ENCODE peak calls at places on chromosome 18, in six cellular contexts. One of them, this sample, is unnamed.

GRCh38 chr18:49094979-49095632 is 144.3 kb upstream of the SMAD7 start:
- DNase-seq in cardiac muscle cell: no peak
- DNase-seq in thoracic aorta: no peak
- DNase-seq in HCT116: no peak
- DNase-seq in colonic mucosa: no peak
- DNase-seq in aorta: no peak
- DNase-seq in this sample: no peak

GRCh38 chr18:36382151-36382550 is 84.6 kb downstream of the FHOD3 start:
- DNase-seq in cardiac muscle cell: no peak
- DNase-seq in thoracic aorta: no peak
- DNase-seq in HCT116: no peak
- DNase-seq in colonic mucosa: no peak
- DNase-seq in aorta: no peak
- DNase-seq in this sample: no peak

GRCh38 chr18:2536493-2536892 is 34.8 kb downstream of the METTL4 start:
- DNase-seq in cardiac muscle cell: no peak
- DNase-seq in thoracic aorta: no peak
- DNase-seq in HCT116: no peak
- DNase-seq in colonic mucosa: no peak
- DNase-seq in aorta: no peak
- DNase-seq in this sample: no peak

GRCh38 chr18:79952457-79952995 is 1.1 kb upstream of the SLC66A2 start:
- DNase-seq in cardiac muscle cell: no peak
- DNase-seq in thoracic aorta: no peak
- DNase-seq in HCT116: no peak
- DNase-seq in colonic mucosa: no peak
- DNase-seq in aorta: peak
- DNase-seq in this sample: peak

GRCh38 chr18:38648184-38648583 is 1082.6 kb upstream of the CELF4 start:
- DNase-seq in cardiac muscle cell: no peak
- DNase-seq in thoracic aorta: no peak
- DNase-seq in HCT116: no peak
- DNase-seq in colonic mucosa: no peak
- DNase-seq in aorta: no peak
- DNase-seq in this sample: no peak

GRCh38 chr18:60667016-60667415 is 294.4 kb upstream of the MC4R start:
- DNase-seq in cardiac muscle cell: no peak
- DNase-seq in thoracic aorta: no peak
- DNase-seq in HCT116: no peak
- DNase-seq in colonic mucosa: no peak
- DNase-seq in aorta: no peak
- DNase-seq in this sample: no peak

GRCh38 chr18:76803814-76804213 is 18.5 kb upstream of the ZNF236 start:
- DNase-seq in cardiac muscle cell: peak
- DNase-seq in thoracic aorta: no peak
- DNase-seq in HCT116: no peak
- DNase-seq in colonic mucosa: peak
- DNase-seq in aorta: no peak
- DNase-seq in this sample: no peak

GRCh38 chr18:63253428-63254372 is 65.9 kb downstream of the BCL2 start:
- DNase-seq in cardiac muscle cell: no peak
- DNase-seq in thoracic aorta: no peak
- DNase-seq in HCT116: no peak
- DNase-seq in colonic mucosa: no peak
- DNase-seq in aorta: no peak
- DNase-seq in this sample: no peak

GRCh38 chr18:25941556-25941955 is 148.9 kb downstream of the SS18 start:
- DNase-seq in cardiac muscle cell: no peak
- DNase-seq in thoracic aorta: no peak
- DNase-seq in HCT116: no peak
- DNase-seq in colonic mucosa: no peak
- DNase-seq in aorta: no peak
- DNase-seq in this sample: no peak

GRCh38 chr18:72233106-72233505 is 311.0 kb downstream of the CBLN2 start:
- DNase-seq in cardiac muscle cell: no peak
- DNase-seq in thoracic aorta: no peak
- DNase-seq in HCT116: no peak
- DNase-seq in colonic mucosa: no peak
- DNase-seq in aorta: no peak
- DNase-seq in this sample: no peak

GRCh38 chr18:79208882-79209281 is 139.7 kb downstream of the ATP9B start:
- DNase-seq in cardiac muscle cell: no peak
- DNase-seq in thoracic aorta: no peak
- DNase-seq in HCT116: no peak
- DNase-seq in colonic mucosa: no peak
- DNase-seq in aorta: no peak
- DNase-seq in this sample: no peak

GRCh38 chr18:48613589-48613988 is 74.8 kb downstream of the CTIF start:
- DNase-seq in cardiac muscle cell: no peak
- DNase-seq in thoracic aorta: peak
- DNase-seq in HCT116: no peak
- DNase-seq in colonic mucosa: peak
- DNase-seq in aorta: peak
- DNase-seq in this sample: no peak

GRCh38 chr18:48813833-48814489 is 136.8 kb downstream of the SMAD7 start:
- DNase-seq in cardiac muscle cell: no peak
- DNase-seq in thoracic aorta: no peak
- DNase-seq in HCT116: no peak
- DNase-seq in colonic mucosa: peak
- DNase-seq in aorta: peak
- DNase-seq in this sample: no peak

GRCh38 chr18:54812885-54813284 is 15.4 kb upstream of the RAB27B start:
- DNase-seq in cardiac muscle cell: no peak
- DNase-seq in thoracic aorta: no peak
- DNase-seq in HCT116: no peak
- DNase-seq in colonic mucosa: no peak
- DNase-seq in aorta: no peak
- DNase-seq in this sample: no peak

GRCh38 chr18:42028232-42028832 is 73.3 kb downstream of the PIK3C3 start:
- DNase-seq in cardiac muscle cell: peak
- DNase-seq in thoracic aorta: no peak
- DNase-seq in HCT116: no peak
- DNase-seq in colonic mucosa: peak
- DNase-seq in aorta: no peak
- DNase-seq in this sample: no peak

GRCh38 chr18:30572214-30572613 is 470.3 kb downstream of the DSC3 start:
- DNase-seq in cardiac muscle cell: no peak
- DNase-seq in thoracic aorta: no peak
- DNase-seq in HCT116: no peak
- DNase-seq in colonic mucosa: no peak
- DNase-seq in aorta: no peak
- DNase-seq in this sample: no peak

GRCh38 chr18:47901624-47902362 is 28.7 kb downstream of the SMAD2 start:
- DNase-seq in cardiac muscle cell: no peak
- DNase-seq in thoracic aorta: no peak
- DNase-seq in HCT116: no peak
- DNase-seq in colonic mucosa: no peak
- DNase-seq in aorta: no peak
- DNase-seq in this sample: no peak

GRCh38 chr18:69230204-69230603 is 170.5 kb upstream of the DOK6 start:
- DNase-seq in cardiac muscle cell: no peak
- DNase-seq in thoracic aorta: no peak
- DNase-seq in HCT116: no peak
- DNase-seq in colonic mucosa: no peak
- DNase-seq in aorta: no peak
- DNase-seq in this sample: no peak

GRCh38 chr18:33802955-33803354 is 224.9 kb downstream of the ASXL3 start:
- DNase-seq in cardiac muscle cell: no peak
- DNase-seq in thoracic aorta: no peak
- DNase-seq in HCT116: no peak
- DNase-seq in colonic mucosa: peak
- DNase-seq in aorta: no peak
- DNase-seq in this sample: no peak

GRCh38 chr18:51133580-51134160 is 63.8 kb downstream of the MEX3C start:
- DNase-seq in cardiac muscle cell: no peak
- DNase-seq in thoracic aorta: no peak
- DNase-seq in HCT116: no peak
- DNase-seq in colonic mucosa: no peak
- DNase-seq in aorta: no peak
- DNase-seq in this sample: no peak

GRCh38 chr18:2984703-2985261 is 28.2 kb downstream of the LPIN2 start:
- DNase-seq in cardiac muscle cell: no peak
- DNase-seq in thoracic aorta: no peak
- DNase-seq in HCT116: no peak
- DNase-seq in colonic mucosa: peak
- DNase-seq in aorta: no peak
- DNase-seq in this sample: no peak

GRCh38 chr18:77522031-77522675 is 272.5 kb downstream of the GALR1 start:
- DNase-seq in cardiac muscle cell: no peak
- DNase-seq in thoracic aorta: no peak
- DNase-seq in HCT116: no peak
- DNase-seq in colonic mucosa: no peak
- DNase-seq in aorta: no peak
- DNase-seq in this sample: no peak

GRCh38 chr18:4391859-4392258 is 63.2 kb downstream of the DLGAP1 start:
- DNase-seq in cardiac muscle cell: no peak
- DNase-seq in thoracic aorta: no peak
- DNase-seq in HCT116: no peak
- DNase-seq in colonic mucosa: no peak
- DNase-seq in aorta: no peak
- DNase-seq in this sample: no peak

GRCh38 chr18:58078889-58079573 is 35.0 kb downstream of the NEDD4L start:
- DNase-seq in cardiac muscle cell: no peak
- DNase-seq in thoracic aorta: no peak
- DNase-seq in HCT116: no peak
- DNase-seq in colonic mucosa: peak
- DNase-seq in aorta: no peak
- DNase-seq in this sample: no peak

DNA sequence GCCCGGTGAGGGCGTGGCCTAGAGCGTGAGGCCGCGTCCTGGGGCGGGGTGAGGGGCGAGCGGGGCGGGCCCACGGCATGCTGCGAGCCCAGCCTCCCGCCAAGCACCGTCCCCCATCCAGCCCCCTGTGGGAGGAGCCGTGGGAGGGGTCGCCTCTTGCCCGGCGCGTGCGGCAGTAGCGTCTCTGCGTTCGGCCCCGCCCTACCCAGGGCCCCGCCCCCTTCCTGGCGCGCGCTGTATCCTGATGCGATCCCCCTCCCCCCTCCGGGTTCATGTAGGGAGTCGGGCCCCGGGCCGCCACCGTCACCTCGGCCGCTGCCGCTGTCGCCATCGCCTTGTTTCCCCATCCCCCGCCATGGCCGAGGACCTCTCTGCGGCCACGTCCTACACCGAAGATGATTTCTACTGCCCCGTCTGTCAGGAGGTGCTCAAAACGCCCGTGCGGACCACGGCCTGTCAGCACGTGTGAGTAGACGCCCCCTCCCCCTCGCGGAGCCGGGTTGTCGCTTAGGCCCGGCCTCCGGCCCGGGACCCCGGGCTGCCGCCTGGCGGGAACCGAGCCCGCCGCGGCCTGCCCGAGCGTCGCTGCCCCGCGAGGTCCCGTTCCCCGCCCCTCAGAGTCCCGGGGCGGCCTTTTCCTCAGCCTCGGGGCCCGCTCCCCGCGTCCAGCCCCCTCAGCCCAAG is 890 bp downstream of the RNF138 start:
- DNase-seq in cardiac muscle cell: peak
- DNase-seq in thoracic aorta: peak
- DNase-seq in HCT116: peak
- DNase-seq in colonic mucosa: peak
- DNase-seq in aorta: peak
- DNase-seq in this sample: peak
- H3K4me3 ChIP-seq in cardiac muscle cell: peak
- H3K4me3 ChIP-seq in thoracic aorta: peak
- H3K4me3 ChIP-seq in HCT116: peak
- H3K4me3 ChIP-seq in colonic mucosa: peak
- H3K4me3 ChIP-seq in aorta: peak
- H3K4me3 ChIP-seq in this sample: peak

GRCh38 chr18:74631242-74632087 is 33.8 kb downstream of the ZNF407 start:
- DNase-seq in cardiac muscle cell: no peak
- DNase-seq in thoracic aorta: no peak
- DNase-seq in HCT116: no peak
- DNase-seq in colonic mucosa: no peak
- DNase-seq in aorta: no peak
- DNase-seq in this sample: no peak
- H3K4me3 ChIP-seq in cardiac muscle cell: no peak
- H3K4me3 ChIP-seq in thoracic aorta: no peak
- H3K4me3 ChIP-seq in HCT116: no peak
- H3K4me3 ChIP-seq in colonic mucosa: no peak
- H3K4me3 ChIP-seq in aorta: no peak
- H3K4me3 ChIP-seq in this sample: no peak

GRCh38 chr18:32637216-32637615 is 135.6 kb downstream of the KLHL14 start:
- DNase-seq in cardiac muscle cell: no peak
- DNase-seq in thoracic aorta: no peak
- DNase-seq in HCT116: no peak
- DNase-seq in colonic mucosa: no peak
- DNase-seq in aorta: no peak
- DNase-seq in this sample: no peak
- H3K4me3 ChIP-seq in cardiac muscle cell: no peak
- H3K4me3 ChIP-seq in thoracic aorta: no peak
- H3K4me3 ChIP-seq in HCT116: no peak
- H3K4me3 ChIP-seq in colonic mucosa: no peak
- H3K4me3 ChIP-seq in aorta: no peak
- H3K4me3 ChIP-seq in this sample: no peak

GRCh38 chr18:59357928-59358327 is 1.1 kb downstream of the LMAN1 start:
- DNase-seq in cardiac muscle cell: peak
- DNase-seq in thoracic aorta: no peak
- DNase-seq in HCT116: peak
- DNase-seq in colonic mucosa: no peak
- DNase-seq in aorta: no peak
- DNase-seq in this sample: no peak
- H3K4me3 ChIP-seq in cardiac muscle cell: peak
- H3K4me3 ChIP-seq in thoracic aorta: peak
- H3K4me3 ChIP-seq in HCT116: peak
- H3K4me3 ChIP-seq in colonic mucosa: peak
- H3K4me3 ChIP-seq in aorta: no peak
- H3K4me3 ChIP-seq in this sample: peak

GRCh38 chr18:46297621-46298020 is 193.4 kb downstream of the HAUS1 start:
- DNase-seq in cardiac muscle cell: no peak
- DNase-seq in thoracic aorta: no peak
- DNase-seq in HCT116: no peak
- DNase-seq in colonic mucosa: no peak
- DNase-seq in aorta: peak
- DNase-seq in this sample: no peak

GRCh38 chr18:46297124-46297523 is 192.9 kb downstream of the HAUS1 start:
- DNase-seq in cardiac muscle cell: no peak
- DNase-seq in thoracic aorta: no peak
- DNase-seq in HCT116: no peak
- DNase-seq in colonic mucosa: no peak
- DNase-seq in aorta: peak
- DNase-seq in this sample: peak

GRCh38 chr18:46296656-46297055 is 192.5 kb downstream of the HAUS1 start:
- DNase-seq in cardiac muscle cell: no peak
- DNase-seq in thoracic aorta: no peak
- DNase-seq in HCT116: no peak
- DNase-seq in colonic mucosa: no peak
- DNase-seq in aorta: peak
- DNase-seq in this sample: no peak

GRCh38 chr18:46299465-46300004 is 195.3 kb downstream of the HAUS1 start:
- DNase-seq in cardiac muscle cell: no peak
- DNase-seq in thoracic aorta: no peak
- DNase-seq in HCT116: no peak
- DNase-seq in colonic mucosa: no peak
- DNase-seq in aorta: no peak
- DNase-seq in this sample: no peak

DNA sequence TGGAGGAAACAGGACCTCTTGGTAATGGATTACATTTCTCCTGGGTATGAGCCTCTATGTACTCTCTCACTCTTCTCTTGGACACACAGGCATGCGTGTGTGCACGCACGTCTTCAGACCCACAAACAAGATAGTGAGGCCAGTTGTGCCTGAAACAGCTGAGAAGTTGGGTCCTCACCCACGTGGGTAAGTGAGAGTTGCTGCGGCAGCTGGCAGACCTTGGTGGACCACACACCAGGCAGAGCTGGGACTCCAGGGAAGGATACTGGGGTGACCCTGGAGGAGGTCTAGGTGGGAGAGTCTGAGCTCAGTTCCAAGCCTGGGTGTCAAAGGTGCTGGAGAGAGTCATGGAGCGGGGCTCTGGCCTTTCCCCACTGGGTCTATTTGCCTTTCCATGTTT is 194.3 kb downstream of the HAUS1 start:
- DNase-seq in cardiac muscle cell: no peak
- DNase-seq in thoracic aorta: no peak
- DNase-seq in HCT116: no peak
- DNase-seq in colonic mucosa: no peak
- DNase-seq in aorta: peak
- DNase-seq in this sample: no peak
- H3K4me3 ChIP-seq in cardiac muscle cell: no peak
- H3K4me3 ChIP-seq in thoracic aorta: no peak
- H3K4me3 ChIP-seq in HCT116: no peak
- H3K4me3 ChIP-seq in colonic mucosa: no peak
- H3K4me3 ChIP-seq in aorta: no peak
- H3K4me3 ChIP-seq in this sample: no peak